ENCODE peak calls at places on chromosomes 5 and 9, in eight cellular contexts. Z is endothelial cell, A is sigmoid colon, L is T-helper 22 cell, M is KG1, N is brain microvascular endothelial cell, W is fibroblast of lung, U is NCI-H146. E is an unnamed sample.

GRCh38 chr5:124262443-124262842 is 484.0 kb downstream of the ZNF608 start:
- DNase-seq in L (no peak), W (peak; percentile 73), Z (no peak), A (no peak), M (no peak), N (no peak), U (peak; percentile 17), E (no peak)

GRCh38 chr5:102865510-102866314 is 110.6 kb downstream of the PAM start:
- DNase-seq in N (peak; percentile 92), M (no peak), W (peak; percentile 84), L (no peak), A (peak; percentile 81), Z (peak; percentile 54), U (peak; percentile 55), E (peak; percentile 67)

GRCh38 chr5:136749016-136749415 is 383.7 kb upstream of the TRPC7 start:
- DNase-seq in U (no peak), Z (no peak), A (no peak), W (no peak), M (no peak), N (peak; percentile 59), L (no peak), E (no peak)

GRCh38 chr9:81822263-81822865 is 105.9 kb upstream of the SPATA31D4 start:
- DNase-seq in L (no peak), Z (no peak), A (no peak), W (no peak), U (no peak), M (no peak), N (no peak), E (no peak)

GRCh38 chr5:1737790-1738405 is 61.7 kb downstream of the MRPL36 start:
- DNase-seq in N (peak; percentile 18), L (no peak), Z (peak; percentile 24), U (no peak), A (no peak), W (peak; percentile 23), M (peak; percentile 15), E (no peak)

GRCh38 chr5:132490484-132491367 is at the start of gene IRF1:
- DNase-seq in A (peak; percentile 98), Z (peak; percentile 94), M (peak; percentile 50), W (peak; percentile 96), N (peak; percentile 90), U (peak; percentile 80), L (peak; percentile 96), E (peak; percentile 87)

GRCh38 chr9:106482733-106483132 is 380.2 kb upstream of the ZNF462 start:
- DNase-seq in M (no peak), Z (no peak), W (no peak), A (no peak), L (no peak), N (no peak), U (no peak), E (no peak)

GRCh38 chr5:88029011-88029410 is 239.6 kb downstream of the TMEM161B start:
- DNase-seq in A (no peak), L (no peak), M (no peak), U (no peak), N (no peak), W (no peak), Z (no peak), E (no peak)

GRCh38 chr5:168895295-168896019 is 316.3 kb upstream of the PANK3 start:
- DNase-seq in N (no peak), W (no peak), A (no peak), L (no peak), Z (no peak), U (no peak), M (no peak), E (no peak)

GRCh38 chr5:94993501-94993900 is 291.4 kb downstream of the MCTP1 start:
- DNase-seq in U (no peak), N (no peak), W (no peak), M (no peak), L (no peak), Z (no peak), A (no peak), E (no peak)

GRCh38 chr9:76433406-76433805 is 25.6 kb upstream of the GCNT1 start:
- DNase-seq in W (no peak), N (no peak), A (no peak), L (no peak), Z (no peak), U (no peak), M (no peak), E (no peak)

GRCh38 chr5:38718874-38719391 is 126.9 kb upstream of the OSMR start:
- DNase-seq in Z (no peak), M (no peak), L (no peak), W (peak; percentile 23), N (no peak), A (no peak), U (no peak), E (no peak)

E was measured in NCI-H345.